ENCODE peak calls at places on chromosome 5, in ten cellular contexts. One of them, this sample, is unnamed.

GRCh38 chr5:121503111-121503840 is 348.4 kb upstream of the FTMT start:
- DNase-seq in mucosa of descending colon: no peak
- DNase-seq in BE2C: peak; percentile 78
- DNase-seq in spleen: no peak
- DNase-seq in hypothalamus: peak; percentile 17
- DNase-seq in activated CD4-positive, alpha-beta T cell treated with anti-CD3 and anti-CD28 coated beads, Interleukin-2, amount 50 U/mL, for 1 hour: no peak
- DNase-seq in body of pancreas: peak; percentile 43
- DNase-seq in heart right ventricle: no peak
- DNase-seq in KBM-7: no peak
- DNase-seq in hippocampal formation: no peak
- DNase-seq in this sample: peak; percentile 19

GRCh38 chr5:61423487-61424157 is 91.6 kb downstream of the ZSWIM6 start:
- DNase-seq in KBM-7: no peak
- DNase-seq in spleen: no peak
- DNase-seq in mucosa of descending colon: no peak
- DNase-seq in BE2C: no peak
- DNase-seq in hippocampal formation: no peak
- DNase-seq in heart right ventricle: no peak
- DNase-seq in activated CD4-positive, alpha-beta T cell treated with anti-CD3 and anti-CD28 coated beads, Interleukin-2, amount 50 U/mL, for 1 hour: no peak
- DNase-seq in hypothalamus: no peak
- DNase-seq in body of pancreas: no peak
- DNase-seq in this sample: no peak

GRCh38 chr5:33441241-33441844 is 578 bp downstream of the TARS1 start:
- DNase-seq in heart right ventricle: no peak
- DNase-seq in body of pancreas: peak; percentile 21
- DNase-seq in activated CD4-positive, alpha-beta T cell treated with anti-CD3 and anti-CD28 coated beads, Interleukin-2, amount 50 U/mL, for 1 hour: peak; percentile 4
- DNase-seq in BE2C: peak; percentile 80
- DNase-seq in spleen: no peak
- DNase-seq in hippocampal formation: no peak
- DNase-seq in hypothalamus: no peak
- DNase-seq in KBM-7: peak; percentile 72
- DNase-seq in mucosa of descending colon: peak; percentile 37
- DNase-seq in this sample: peak; percentile 74

GRCh38 chr5:61407706-61408105 is 75.6 kb downstream of the ZSWIM6 start:
- DNase-seq in heart right ventricle: no peak
- DNase-seq in mucosa of descending colon: no peak
- DNase-seq in hypothalamus: no peak
- DNase-seq in KBM-7: no peak
- DNase-seq in spleen: no peak
- DNase-seq in body of pancreas: no peak
- DNase-seq in activated CD4-positive, alpha-beta T cell treated with anti-CD3 and anti-CD28 coated beads, Interleukin-2, amount 50 U/mL, for 1 hour: no peak
- DNase-seq in hippocampal formation: no peak
- DNase-seq in BE2C: no peak
- DNase-seq in this sample: no peak

GRCh38 chr5:180439911-180440769 is 54.0 kb upstream of the CNOT6 start:
- DNase-seq in mucosa of descending colon: no peak
- DNase-seq in spleen: no peak
- DNase-seq in KBM-7: peak; percentile 7
- DNase-seq in body of pancreas: peak; percentile 27
- DNase-seq in heart right ventricle: no peak
- DNase-seq in hypothalamus: no peak
- DNase-seq in hippocampal formation: no peak
- DNase-seq in activated CD4-positive, alpha-beta T cell treated with anti-CD3 and anti-CD28 coated beads, Interleukin-2, amount 50 U/mL, for 1 hour: no peak
- DNase-seq in BE2C: no peak
- DNase-seq in this sample: no peak

GRCh38 chr5:158812381-158812780 is 287.3 kb downstream of the EBF1 start:
- DNase-seq in body of pancreas: no peak
- DNase-seq in spleen: peak; percentile 91
- DNase-seq in mucosa of descending colon: no peak
- DNase-seq in KBM-7: peak; percentile 80
- DNase-seq in BE2C: peak; percentile 43
- DNase-seq in hippocampal formation: no peak
- DNase-seq in hypothalamus: no peak
- DNase-seq in activated CD4-positive, alpha-beta T cell treated with anti-CD3 and anti-CD28 coated beads, Interleukin-2, amount 50 U/mL, for 1 hour: peak; percentile 19
- DNase-seq in heart right ventricle: no peak
- DNase-seq in this sample: no peak

GRCh38 chr5:101404531-101404930 is 501.4 kb upstream of the ST8SIA4 start:
- DNase-seq in hippocampal formation: no peak
- DNase-seq in body of pancreas: no peak
- DNase-seq in KBM-7: no peak
- DNase-seq in mucosa of descending colon: no peak
- DNase-seq in heart right ventricle: no peak
- DNase-seq in BE2C: no peak
- DNase-seq in activated CD4-positive, alpha-beta T cell treated with anti-CD3 and anti-CD28 coated beads, Interleukin-2, amount 50 U/mL, for 1 hour: no peak
- DNase-seq in hypothalamus: no peak
- DNase-seq in spleen: no peak
- DNase-seq in this sample: no peak

GRCh38 chr5:126000533-126000932 is 422.7 kb upstream of the GRAMD2B start:
- DNase-seq in spleen: no peak
- DNase-seq in KBM-7: no peak
- DNase-seq in BE2C: no peak
- DNase-seq in heart right ventricle: no peak
- DNase-seq in mucosa of descending colon: no peak
- DNase-seq in activated CD4-positive, alpha-beta T cell treated with anti-CD3 and anti-CD28 coated beads, Interleukin-2, amount 50 U/mL, for 1 hour: no peak
- DNase-seq in body of pancreas: no peak
- DNase-seq in hippocampal formation: no peak
- DNase-seq in hypothalamus: no peak
- DNase-seq in this sample: no peak